ENCODE peak calls at places on chromosomes 12 and 14, in ten cellular contexts. Z is lung, I is colonic mucosa, Q is H1, E is cardiac muscle cell, L is mammary epithelial cell, V is esophagus squamous epithelium, T is body of pancreas, Y is thyroid gland, B is ovary. A is an unnamed sample.

GRCh38 chr12:106145539-106146447 is 7.0 kb upstream of the NUAK1 start:
- DNase-seq in B (no peak), L (no peak), I (peak; percentile 84), Q (no peak), T (peak; percentile 55), Z (no peak), E (peak; percentile 67), Y (peak; percentile 56), V (no peak), A (no peak)

GRCh38 chr12:1518763-1519516 is 75.4 kb downstream of the FBXL14 start:
- DNase-seq in E (peak; percentile 65), T (no peak), V (no peak), Y (peak; percentile 14), Z (no peak), I (no peak), L (peak; percentile 93), B (no peak), Q (no peak), A (peak; percentile 89)

GRCh38 chr12:76201316-76201715 is 116.8 kb upstream of the NAP1L1 start:
- DNase-seq in E (no peak), L (no peak), Q (no peak), Y (no peak), I (no peak), V (no peak), T (no peak), B (no peak), Z (no peak), A (no peak)

GRCh38 chr14:24851837-24852236 is 198.1 kb downstream of the STXBP6 start:
- DNase-seq in V (no peak), Y (no peak), Q (no peak), T (no peak), Z (no peak), E (peak; percentile 56), I (no peak), L (no peak), B (no peak), A (no peak)

GRCh38 chr14:37036669-37037341 is 135.6 kb downstream of the SLC25A21 start:
- DNase-seq in B (no peak), I (no peak), Z (no peak), L (no peak), E (no peak), T (no peak), Q (no peak), Y (peak; percentile 20), V (no peak), A (no peak)

GRCh38 chr12:106195638-106196037 is 52.2 kb downstream of the CKAP4 start:
- DNase-seq in T (peak; percentile 61), Q (no peak), B (peak; percentile 65), L (no peak), Z (peak; percentile 35), E (peak; percentile 86), I (peak; percentile 27), V (no peak), Y (peak; percentile 95), A (no peak)

GRCh38 chr12:132375747-132376463 is 46.5 kb upstream of the GALNT9 start:
- DNase-seq in V (no peak), B (peak; percentile 3), Q (no peak), Y (no peak), E (no peak), L (no peak), T (no peak), I (no peak), Z (no peak), A (no peak)

GRCh38 chr14:22556021-22556989 is 32.7 kb downstream of the DAD1 start:
- DNase-seq in T (peak; percentile 36), Z (peak; percentile 62), Q (no peak), B (peak; percentile 23), V (peak; percentile 80), L (peak; percentile 99), E (peak; percentile 82), Y (peak; percentile 28), I (peak; percentile 73), A (peak; percentile 99)

GRCh38 chr12:131599214-131600159 is 111.4 kb upstream of the SFSWAP start:
- DNase-seq in E (no peak), B (no peak), T (no peak), I (no peak), L (no peak), V (no peak), Q (no peak), Z (no peak), Y (no peak), A (no peak)

GRCh38 chr12:82687020-82687951 is 580 bp downstream of the TMTC2 start:
- DNase-seq in T (peak; percentile 80), Y (peak; percentile 61), E (peak; percentile 41), Z (peak; percentile 66), L (peak; percentile 71), I (peak; percentile 85), B (peak; percentile 27), V (no peak), Q (peak; percentile 74), A (peak; percentile 45)

DNA sequence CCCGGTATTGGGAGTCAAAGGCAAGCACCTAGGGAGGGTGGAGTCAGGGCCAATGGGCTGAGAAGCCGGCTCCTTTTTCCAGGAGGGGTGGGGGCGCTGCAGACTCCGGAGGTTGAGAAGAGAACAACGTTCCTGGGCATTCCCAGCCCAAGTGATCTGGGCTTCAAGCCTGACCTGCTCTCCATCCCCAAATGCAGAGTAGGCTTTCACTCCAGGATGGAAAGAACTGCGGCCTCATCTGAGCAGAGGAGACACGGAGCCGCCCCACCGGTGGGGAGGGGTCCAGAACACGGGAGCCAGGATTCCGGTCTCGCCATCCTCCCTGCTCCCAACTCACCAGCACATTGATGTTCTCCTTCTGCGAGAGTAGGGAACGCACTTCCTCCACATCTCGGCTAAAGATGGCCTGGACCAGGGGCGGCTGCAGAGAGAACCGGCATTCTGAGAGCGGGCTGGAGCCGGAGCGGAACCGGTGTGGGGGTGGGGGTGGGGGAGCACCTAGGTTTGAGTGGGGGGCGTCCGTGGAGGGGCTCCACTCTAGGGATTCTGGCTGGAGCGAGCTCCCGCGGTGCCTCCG is 605 bp downstream of the ANKRD52 start:
- DNase-seq in Z (no peak), I (peak; percentile 63), L (peak; percentile 38), V (no peak), T (peak; percentile 53), B (no peak), E (peak; percentile 21), Y (peak; percentile 23), Q (peak; percentile 80), A (no peak)
- TF ChIP-seq CTCF in Z (no peak), I (no peak), L (no peak), V (no peak), T (no peak), B (no peak), E (peak; percentile 11), Y (no peak), Q (no peak), A (peak; percentile 24)

DNA sequence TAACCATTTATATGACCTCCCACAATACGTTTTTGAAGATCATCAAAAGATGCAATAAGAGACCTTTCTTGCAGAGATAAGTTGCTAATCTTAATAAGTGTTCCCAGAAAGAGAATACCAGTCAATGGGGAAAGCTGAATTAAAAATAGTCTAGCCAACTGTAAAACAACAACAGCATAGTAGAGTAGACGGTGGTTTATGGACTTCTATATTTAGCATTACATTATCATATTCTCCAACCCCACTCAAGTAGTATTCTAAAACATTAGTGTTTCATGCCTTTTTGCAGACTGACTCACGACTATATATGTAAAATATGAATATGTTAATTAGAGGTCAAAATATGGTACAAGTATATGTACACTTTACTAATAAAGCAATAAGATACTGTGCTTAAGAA is 218.9 kb downstream of the MED13L start:
- DNase-seq in V (no peak), B (no peak), L (no peak), T (no peak), E (no peak), I (no peak), Y (no peak), Z (no peak), Q (no peak), A (no peak)
- H3K4me1 ChIP-seq in V (no peaks in the 10 kb centered on the region), B (peaks cover 12% of the 10 kb centered on the region), L (peaks cover 8% of the 10 kb centered on the region), T (peaks cover 9% of the 10 kb centered on the region), E (peaks cover 18% of the 10 kb centered on the region), I (no peaks in the 10 kb centered on the region), Y (peaks cover 33% of the 10 kb centered on the region), Z (peaks cover 3% of the 10 kb centered on the region), Q (no peaks in the 10 kb centered on the region), A (peaks cover 13% of the 10 kb centered on the region)

GRCh38 chr12:104734541-104735075 is 223.5 kb downstream of the SLC41A2 start:
- DNase-seq in Y (no peak), I (no peak), B (no peak), Q (no peak), T (no peak), Z (no peak), V (no peak), E (no peak), L (no peak), A (no peak)

GRCh38 chr12:104735801-104736200 is 222.3 kb downstream of the SLC41A2 start:
- DNase-seq in Z (no peak), I (no peak), E (no peak), Y (no peak), T (no peak), V (no peak), Q (no peak), B (no peak), L (no peak), A (no peak)

GRCh38 chr12:104730761-104731160 is 227.3 kb downstream of the SLC41A2 start:
- DNase-seq in T (no peak), L (no peak), Z (no peak), Y (no peak), V (no peak), B (no peak), E (no peak), I (no peak), Q (no peak), A (no peak)

GRCh38 chr12:104736307-104736706 is 221.8 kb downstream of the SLC41A2 start:
- DNase-seq in B (no peak), Y (peak; percentile 79), E (peak; percentile 87), Q (no peak), L (no peak), T (no peak), Z (no peak), I (peak; percentile 28), V (no peak), A (no peak)

DNA sequence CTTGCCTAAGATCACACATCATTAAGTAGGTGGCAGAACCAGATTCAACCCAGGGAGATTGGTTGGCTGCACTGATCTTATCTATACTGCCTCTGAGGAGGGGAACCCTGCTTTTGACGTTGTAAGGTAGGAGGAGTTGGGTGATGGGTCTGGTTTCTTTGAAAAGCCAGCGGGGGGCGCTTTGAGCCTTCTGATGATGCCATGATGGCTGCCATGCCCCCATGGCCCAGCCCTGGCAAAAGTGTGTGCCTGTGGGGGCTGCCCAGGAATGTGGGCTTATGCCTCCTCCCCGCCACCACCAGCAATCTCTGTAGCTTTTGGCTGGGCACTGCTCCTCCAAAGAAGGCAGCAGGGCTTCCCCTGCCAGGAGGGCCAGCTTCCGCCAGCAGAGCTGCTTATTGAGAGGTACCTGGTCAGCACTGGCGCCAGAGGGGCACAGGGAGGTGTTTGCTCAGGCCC is 224.3 kb downstream of the SLC41A2 start:
- DNase-seq in I (no peak), L (no peak), V (no peak), B (no peak), E (peak; percentile 13), Y (peak; percentile 26), Z (no peak), Q (peak; percentile 79), T (peak; percentile 32), A (no peak)
- TF ChIP-seq CTCF in I (peak; percentile 11), L (no peak), V (no peak), B (no peak), E (peak; percentile 14), Y (no peak), Z (no peak), Q (peak; percentile 12), T (no peak), A (peak; percentile 41)

DNA sequence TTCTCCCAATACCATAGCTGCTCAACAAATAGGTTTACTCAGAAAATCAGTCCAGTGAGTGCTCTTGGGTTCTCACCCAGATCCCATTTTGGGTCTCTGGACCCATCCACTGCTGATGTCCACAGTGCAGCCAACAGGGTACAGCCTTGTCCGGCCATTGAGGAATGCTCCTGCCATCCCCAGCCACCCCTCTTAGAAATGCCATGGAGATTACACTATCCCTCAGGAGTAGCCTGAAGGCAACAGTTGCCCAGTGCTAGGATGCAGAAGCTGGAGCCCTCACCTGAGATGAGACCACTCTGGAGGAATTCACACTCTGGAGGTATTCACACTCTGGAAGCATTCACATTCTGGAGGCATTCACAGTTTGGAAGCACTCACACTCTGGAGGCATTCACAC is 958.8 kb upstream of the TMEM132C start:
- DNase-seq in E (no peak), T (no peak), Z (no peak), Y (no peak), B (no peak), L (no peak), V (no peak), Q (no peak), I (no peak), A (no peak)
- H3K4me1 ChIP-seq in E (peaks cover 4% of the 10 kb centered on the region), T (no peaks in the 10 kb centered on the region), Z (no peaks in the 10 kb centered on the region), Y (no peaks in the 10 kb centered on the region), B (no peaks in the 10 kb centered on the region), L (peaks cover 12% of the 10 kb centered on the region), V (no peaks in the 10 kb centered on the region), Q (no peaks in the 10 kb centered on the region), I (no peaks in the 10 kb centered on the region), A (no peaks in the 10 kb centered on the region)

A was measured in foreskin keratinocyte.